ENCODE peak calls at places on chromosomes 5 and 9, in four cellular contexts. One of them, this sample, is unnamed.
A peak's percentile ranks its signal among the peaks of the same experiment; 100 is the strongest.

GRCh38 chr5:172617817-172618216 is 23.2 kb upstream of the NEURL1B start:
- DNase-seq in GM12878: no peak
- DNase-seq in HepG2: no peak
- DNase-seq in K562: no peak
- DNase-seq in this sample: peak; percentile 44

GRCh38 chr5:97009212-97009898 is 73.5 kb downstream of the LNPEP start:
- DNase-seq in GM12878: peak; percentile 19
- DNase-seq in K562: peak; percentile 10
- DNase-seq in HepG2: no peak
- DNase-seq in this sample: no peak

GRCh38 chr5:42858709-42859108 is 47.0 kb upstream of the SELENOP start:
- DNase-seq in K562: no peak
- DNase-seq in GM12878: no peak
- DNase-seq in HepG2: peak; percentile 61
- DNase-seq in this sample: no peak

GRCh38 chr9:104905153-104905901 is 22.6 kb downstream of the ABCA1 start:
- DNase-seq in HepG2: no peak
- DNase-seq in GM12878: no peak
- DNase-seq in K562: no peak
- DNase-seq in this sample: no peak

GRCh38 chr9:117927354-117927753 is 223.2 kb downstream of the TLR4 start:
- DNase-seq in HepG2: no peak
- DNase-seq in K562: no peak
- DNase-seq in GM12878: no peak
- DNase-seq in this sample: peak; percentile 41

GRCh38 chr5:33834334-33834733 is 57.5 kb downstream of the ADAMTS12 start:
- DNase-seq in HepG2: no peak
- DNase-seq in K562: no peak
- DNase-seq in GM12878: no peak
- DNase-seq in this sample: no peak

GRCh38 chr5:126104951-126105350 is 318.3 kb upstream of the GRAMD2B start:
- DNase-seq in GM12878: no peak
- DNase-seq in HepG2: no peak
- DNase-seq in K562: no peak
- DNase-seq in this sample: no peak

GRCh38 chr9:100346836-100347235 is 5.9 kb downstream of the TEX10 start:
- DNase-seq in K562: no peak
- DNase-seq in HepG2: no peak
- DNase-seq in GM12878: no peak
- DNase-seq in this sample: no peak

GRCh38 chr9:125747053-125747764 is at the start of gene PBX3:
- DNase-seq in HepG2: no peak
- DNase-seq in GM12878: no peak
- DNase-seq in K562: peak; percentile 68
- DNase-seq in this sample: peak; percentile 47

GRCh38 chr9:119020730-119021333 is 348.4 kb downstream of the BRINP1 start:
- DNase-seq in HepG2: no peak
- DNase-seq in K562: no peak
- DNase-seq in GM12878: no peak
- DNase-seq in this sample: no peak

GRCh38 chr5:87195104-87195581 is 72.5 kb upstream of the RASA1 start:
- DNase-seq in K562: no peak
- DNase-seq in GM12878: peak; percentile 48
- DNase-seq in HepG2: no peak
- DNase-seq in this sample: no peak

GRCh38 chr5:92309336-92309991 is 926.3 kb upstream of the ARRDC3 start:
- DNase-seq in GM12878: no peak
- DNase-seq in HepG2: peak; percentile 11
- DNase-seq in K562: no peak
- DNase-seq in this sample: no peak

GRCh38 chr5:42653705-42654104 is 102.9 kb upstream of the CCDC152 start:
- DNase-seq in K562: no peak
- DNase-seq in HepG2: no peak
- DNase-seq in GM12878: no peak
- DNase-seq in this sample: no peak

GRCh38 chr5:61967681-61968080 is 338.3 kb upstream of the KIF2A start:
- DNase-seq in GM12878: no peak
- DNase-seq in K562: no peak
- DNase-seq in HepG2: no peak
- DNase-seq in this sample: no peak

GRCh38 chr5:61965074-61965473 is 340.9 kb upstream of the KIF2A start:
- DNase-seq in HepG2: no peak
- DNase-seq in GM12878: no peak
- DNase-seq in K562: no peak
- DNase-seq in this sample: no peak

GRCh38 chr5:61966558-61966957 is 339.4 kb upstream of the KIF2A start:
- DNase-seq in GM12878: no peak
- DNase-seq in HepG2: no peak
- DNase-seq in K562: no peak
- DNase-seq in this sample: no peak

GRCh38 chr5:61965495-61965894 is 340.5 kb upstream of the KIF2A start:
- DNase-seq in HepG2: no peak
- DNase-seq in K562: no peak
- DNase-seq in GM12878: no peak
- DNase-seq in this sample: no peak

GRCh38 chr5:61966991-61967390 is 339.0 kb upstream of the KIF2A start:
- DNase-seq in GM12878: no peak
- DNase-seq in HepG2: no peak
- DNase-seq in K562: no peak
- DNase-seq in this sample: no peak
- TF ChIP-seq TCF7 in GM12878: no peak
- TF ChIP-seq TCF7 in HepG2: no peak
- TF ChIP-seq TCF7 in K562: no peak
- TF ChIP-seq TCF7 in this sample: no peak

DNA sequence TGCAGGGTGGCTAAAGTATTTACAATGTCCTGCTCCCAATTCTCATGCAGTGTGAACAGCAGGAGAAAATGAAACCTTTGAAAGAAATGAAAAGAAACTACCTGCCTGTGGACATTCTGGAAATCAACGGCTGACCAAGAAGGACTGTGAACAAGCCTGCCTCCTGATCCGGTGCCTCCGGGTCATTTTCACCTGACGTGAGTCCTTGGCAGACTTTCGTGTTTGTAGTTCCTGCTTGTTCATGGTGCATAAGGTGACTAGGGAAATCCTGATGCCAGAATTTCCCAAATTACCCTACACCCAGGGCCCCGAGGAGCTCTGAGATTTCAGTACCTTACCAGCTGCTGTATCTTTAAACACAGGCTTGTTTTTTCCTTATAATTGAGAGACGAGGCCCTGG is 317.5 kb downstream of the TLE1 start:
- DNase-seq in K562: no peak
- DNase-seq in HepG2: no peak
- DNase-seq in GM12878: no peak
- DNase-seq in this sample: no peak
- TF ChIP-seq TCF7 in K562: no peak
- TF ChIP-seq TCF7 in HepG2: no peak
- TF ChIP-seq TCF7 in GM12878: no peak
- TF ChIP-seq TCF7 in this sample: no peak

GRCh38 chr5:141809697-141810096 is 68.5 kb downstream of the PCDH1 start:
- DNase-seq in HepG2: no peak
- DNase-seq in K562: no peak
- DNase-seq in GM12878: no peak
- DNase-seq in this sample: no peak

GRCh38 chr5:141808857-141809256 is 69.4 kb downstream of the PCDH1 start:
- DNase-seq in GM12878: no peak
- DNase-seq in K562: no peak
- DNase-seq in HepG2: no peak
- DNase-seq in this sample: no peak

GRCh38 chr5:141805874-141806273 is 72.3 kb downstream of the PCDH1 start:
- DNase-seq in HepG2: no peak
- DNase-seq in GM12878: no peak
- DNase-seq in K562: no peak
- DNase-seq in this sample: no peak

GRCh38 chr5:141807732-141808131 is 70.5 kb downstream of the PCDH1 start:
- DNase-seq in HepG2: no peak
- DNase-seq in K562: no peak
- DNase-seq in GM12878: no peak
- DNase-seq in this sample: no peak

GRCh38 chr5:141806626-141807025 is 71.6 kb downstream of the PCDH1 start:
- DNase-seq in HepG2: no peak
- DNase-seq in GM12878: no peak
- DNase-seq in K562: no peak
- DNase-seq in this sample: peak; percentile 40
- TF ChIP-seq TCF7 in HepG2: no peak
- TF ChIP-seq TCF7 in GM12878: no peak
- TF ChIP-seq TCF7 in K562: no peak
- TF ChIP-seq TCF7 in this sample: no peak

GRCh38 chr5:135426102-135427082 is 20.8 kb downstream of the DCANP1 start:
- DNase-seq in HepG2: peak; percentile 66
- DNase-seq in K562: peak; percentile 63
- DNase-seq in GM12878: peak; percentile 12
- DNase-seq in this sample: no peak
- TF ChIP-seq TCF7 in HepG2: no peak
- TF ChIP-seq TCF7 in K562: no peak
- TF ChIP-seq TCF7 in GM12878: no peak
- TF ChIP-seq TCF7 in this sample: no peak

GRCh38 chr5:4862500-4862899 is 277.6 kb upstream of the ADAMTS16 start:
- DNase-seq in K562: peak; percentile 54
- DNase-seq in GM12878: no peak
- DNase-seq in HepG2: peak; percentile 35
- DNase-seq in this sample: no peak
- TF ChIP-seq TCF7 in K562: no peak
- TF ChIP-seq TCF7 in GM12878: no peak
- TF ChIP-seq TCF7 in HepG2: no peak
- TF ChIP-seq TCF7 in this sample: no peak

GRCh38 chr5:79193643-79194042 is 42.3 kb upstream of the JMY start:
- DNase-seq in GM12878: no peak
- DNase-seq in K562: no peak
- DNase-seq in HepG2: no peak
- DNase-seq in this sample: no peak

GRCh38 chr5:79190235-79190529 is 45.7 kb upstream of the JMY start:
- DNase-seq in HepG2: no peak
- DNase-seq in K562: no peak
- DNase-seq in GM12878: no peak
- DNase-seq in this sample: no peak

GRCh38 chr5:79189439-79190234 is 46.3 kb upstream of the JMY start:
- DNase-seq in HepG2: no peak
- DNase-seq in K562: no peak
- DNase-seq in GM12878: no peak
- DNase-seq in this sample: no peak

GRCh38 chr5:79186455-79186854 is 49.5 kb upstream of the JMY start:
- DNase-seq in HepG2: no peak
- DNase-seq in GM12878: no peak
- DNase-seq in K562: no peak
- DNase-seq in this sample: no peak

DNA sequence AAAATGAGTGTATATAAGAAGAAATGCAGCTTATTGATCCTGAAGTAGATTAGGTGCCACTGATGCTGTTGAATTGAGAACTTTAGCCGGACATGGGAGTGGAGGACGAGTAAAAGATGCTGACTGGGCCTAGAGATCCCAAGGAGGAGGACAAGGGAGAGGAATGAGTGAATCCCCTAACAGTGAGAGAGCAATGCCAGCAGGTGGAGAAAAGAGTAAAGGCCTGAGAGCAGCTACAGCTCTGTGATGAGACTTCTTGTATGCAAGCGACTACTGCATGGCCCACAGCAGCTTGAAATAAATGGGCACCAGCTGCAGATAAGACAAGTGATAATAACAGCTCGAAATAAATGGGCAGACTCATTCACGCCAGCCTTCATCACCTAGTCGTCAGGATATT is 44.5 kb upstream of the JMY start:
- DNase-seq in GM12878: no peak
- DNase-seq in HepG2: no peak
- DNase-seq in K562: no peak
- DNase-seq in this sample: no peak
- TF ChIP-seq TCF7 in GM12878: no peak
- TF ChIP-seq TCF7 in HepG2: no peak
- TF ChIP-seq TCF7 in K562: no peak
- TF ChIP-seq TCF7 in this sample: no peak

GRCh38 chr5:62043289-62044274 is 262.4 kb upstream of the KIF2A start:
- DNase-seq in HepG2: no peak
- DNase-seq in K562: no peak
- DNase-seq in GM12878: no peak
- DNase-seq in this sample: peak; percentile 35

GRCh38 chr5:62037972-62038371 is 268.0 kb upstream of the KIF2A start:
- DNase-seq in GM12878: no peak
- DNase-seq in HepG2: no peak
- DNase-seq in K562: no peak
- DNase-seq in this sample: no peak

GRCh38 chr5:62041364-62041763 is 264.6 kb upstream of the KIF2A start:
- DNase-seq in HepG2: no peak
- DNase-seq in GM12878: no peak
- DNase-seq in K562: no peak
- DNase-seq in this sample: no peak

GRCh38 chr5:62044989-62045388 is 261.0 kb upstream of the KIF2A start:
- DNase-seq in K562: no peak
- DNase-seq in HepG2: no peak
- DNase-seq in GM12878: no peak
- DNase-seq in this sample: no peak

DNA sequence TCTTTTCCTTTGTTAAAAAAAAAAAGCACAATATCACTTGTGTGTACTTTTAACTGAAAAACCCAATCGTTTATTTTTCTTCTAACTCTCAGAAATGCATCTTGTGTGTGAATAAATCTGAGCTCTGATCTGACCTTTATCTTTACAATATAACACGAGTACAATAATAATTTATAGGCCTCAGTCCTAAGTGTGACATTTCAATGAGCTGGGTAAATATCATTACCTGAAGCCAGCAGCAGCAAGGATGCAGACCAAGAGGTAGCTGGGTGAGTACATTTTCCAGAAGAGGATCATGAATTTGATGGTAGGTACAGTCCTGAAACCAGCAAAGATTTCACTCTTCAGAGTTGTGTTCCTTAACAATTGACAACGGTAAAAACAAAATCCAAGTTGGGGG is 264.0 kb upstream of the KIF2A start:
- DNase-seq in HepG2: no peak
- DNase-seq in GM12878: no peak
- DNase-seq in K562: no peak
- DNase-seq in this sample: no peak
- TF ChIP-seq TCF7 in HepG2: no peak
- TF ChIP-seq TCF7 in GM12878: no peak
- TF ChIP-seq TCF7 in K562: no peak
- TF ChIP-seq TCF7 in this sample: no peak

GRCh38 chr5:84378961-84379360 is 5.7 kb downstream of the EDIL3 start:
- DNase-seq in HepG2: no peak
- DNase-seq in K562: no peak
- DNase-seq in GM12878: no peak
- DNase-seq in this sample: no peak
- TF ChIP-seq TCF7 in HepG2: no peak
- TF ChIP-seq TCF7 in K562: no peak
- TF ChIP-seq TCF7 in GM12878: no peak
- TF ChIP-seq TCF7 in this sample: no peak